ENCODE peak calls at places on chromosomes 2 and 18, in four cellular contexts. N is RWPE2, S is right lobe of liver, T is tibial artery. G is an unnamed sample.

GRCh38 chr2:174740718-174741117 is 23.6 kb downstream of the CHRNA1 start:
- DNase-seq in N (no peak), T (no peak), S (no peak), G (no peak)

GRCh38 chr2:200397785-200398184 is 91.3 kb downstream of the SPATS2L start:
- DNase-seq in S (no peak), T (no peak), N (no peak), G (no peak)

GRCh38 chr2:215911686-215912085 is 101.7 kb downstream of the MREG start:
- DNase-seq in T (no peak), S (no peak), N (no peak), G (no peak)

GRCh38 chr2:26169681-26170414 is 3.0 kb upstream of the GAREM2 start:
- DNase-seq in T (peak; percentile 9), N (no peak), S (no peak), G (no peak)

GRCh38 chr2:109694190-109694589 is 80.0 kb downstream of the SOWAHC start:
- DNase-seq in N (no peak), S (no peak), T (no peak), G (no peak)

GRCh38 chr2:234973008-234973407 is 21.2 kb downstream of the SH3BP4 start:
- DNase-seq in N (no peak), S (no peak), T (no peak), G (no peak)

GRCh38 chr2:30267161-30267568 is 35.8 kb downstream of the LBH start:
- DNase-seq in N (no peak), T (no peak), S (no peak), G (no peak)

GRCh38 chr2:94986392-94986963 is 39.0 kb upstream of the MAL start:
- DNase-seq in N (no peak), S (no peak), T (no peak), G (peak; percentile 45)

GRCh38 chr2:199261221-199261620 is 196.5 kb downstream of the SATB2 start:
- DNase-seq in N (no peak), S (no peak), T (no peak), G (no peak)

DNA sequence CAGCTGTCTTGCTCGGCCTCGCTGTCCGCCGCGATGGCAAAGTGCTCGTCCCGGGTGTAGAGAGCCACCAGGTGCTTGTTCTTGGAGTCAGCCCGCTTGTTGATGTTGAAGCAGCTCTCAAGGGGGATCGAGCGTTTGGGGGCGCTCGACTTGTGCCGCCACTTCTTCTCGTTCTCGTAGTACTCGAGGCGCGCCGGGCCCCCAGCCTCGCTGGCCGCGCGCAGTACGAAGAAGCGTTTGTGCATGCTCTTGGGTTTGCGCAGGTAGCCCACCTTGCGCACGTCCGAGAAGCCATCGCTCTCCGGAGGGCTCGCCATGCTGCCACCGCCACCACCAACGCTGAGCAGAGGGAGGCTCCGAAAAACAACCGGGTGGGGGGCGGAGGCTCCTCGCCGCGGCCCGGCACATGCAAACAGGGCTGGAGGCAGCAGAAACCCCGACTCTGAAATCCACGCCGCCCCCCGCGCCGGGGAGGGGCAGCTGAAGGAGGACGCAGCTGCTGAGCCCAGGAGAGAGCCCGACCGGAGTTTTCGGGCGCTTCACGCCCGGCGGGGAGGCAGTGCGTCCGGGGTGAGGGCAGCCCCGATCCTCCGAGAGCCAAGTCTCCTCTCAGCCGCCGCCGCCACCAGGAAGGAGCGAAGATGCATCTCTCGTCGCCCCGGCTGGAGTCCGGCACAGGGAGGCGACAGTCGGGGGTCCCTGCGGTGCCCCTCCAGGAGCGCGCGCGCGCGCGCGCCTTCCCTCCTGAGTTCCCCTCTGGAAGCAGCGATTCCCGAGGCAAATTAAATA is 1.0 kb downstream of the IRS1 start:
- DNase-seq in N (peak; percentile 55), T (peak; percentile 72), S (peak; percentile 71), G (peak; percentile 75)
- TF ChIP-seq CTCF in N (peak; percentile 40), T (no peak), S (no peak), G (peak; percentile 15)

DNA sequence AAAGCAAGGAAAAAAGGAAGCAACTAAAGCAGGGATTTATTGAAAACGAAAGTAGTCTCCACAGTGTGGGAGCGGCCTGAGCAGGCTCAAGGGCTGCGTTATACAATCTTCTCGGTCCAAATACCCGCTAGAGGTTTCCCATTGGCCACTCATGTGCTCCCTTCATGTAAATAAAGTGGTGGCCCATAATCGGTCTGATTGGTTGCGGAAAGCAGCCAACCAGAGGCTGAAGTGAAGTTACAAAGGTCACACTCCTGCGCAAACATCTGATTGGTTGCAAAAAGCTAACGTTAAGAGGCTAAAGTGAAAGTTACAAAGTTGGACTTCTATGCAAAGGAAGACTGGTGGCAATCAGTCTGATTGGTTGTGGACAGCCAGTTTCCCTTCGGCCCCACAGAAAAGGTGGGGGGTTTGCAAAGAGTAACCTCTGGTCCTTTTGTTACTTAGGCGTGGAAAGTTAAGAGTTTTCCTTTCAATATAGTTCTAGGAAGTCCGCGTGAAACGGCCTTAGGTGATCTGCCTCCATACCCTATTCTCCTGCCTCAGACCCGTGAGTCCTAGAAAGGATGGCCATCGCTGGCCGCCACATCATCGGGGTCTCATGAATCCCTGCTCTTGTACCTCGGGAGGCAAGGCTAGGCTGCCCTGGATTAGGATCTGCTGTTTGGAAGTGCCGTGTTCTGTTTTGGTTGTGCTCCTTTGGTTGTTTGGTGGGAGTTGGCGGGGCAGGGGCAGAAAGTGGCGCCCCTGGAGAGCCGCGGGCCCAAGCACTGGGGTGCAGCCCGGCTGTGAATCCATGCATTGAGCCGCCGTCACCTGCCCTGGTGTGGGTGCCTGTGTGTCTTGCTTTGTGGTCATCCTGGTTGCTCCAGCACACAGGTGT is 80.4 kb upstream of the LDLRAD4 start:
- DNase-seq in T (peak; percentile 75), N (no peak), S (peak; percentile 88), G (peak; percentile 53)
- H3K4me1 ChIP-seq in T (peaks cover 19% of the 10 kb centered on the region), N (no peaks in the 10 kb centered on the region), S (peaks cover 13% of the 10 kb centered on the region), G (peaks cover 20% of the 10 kb centered on the region)

DNA sequence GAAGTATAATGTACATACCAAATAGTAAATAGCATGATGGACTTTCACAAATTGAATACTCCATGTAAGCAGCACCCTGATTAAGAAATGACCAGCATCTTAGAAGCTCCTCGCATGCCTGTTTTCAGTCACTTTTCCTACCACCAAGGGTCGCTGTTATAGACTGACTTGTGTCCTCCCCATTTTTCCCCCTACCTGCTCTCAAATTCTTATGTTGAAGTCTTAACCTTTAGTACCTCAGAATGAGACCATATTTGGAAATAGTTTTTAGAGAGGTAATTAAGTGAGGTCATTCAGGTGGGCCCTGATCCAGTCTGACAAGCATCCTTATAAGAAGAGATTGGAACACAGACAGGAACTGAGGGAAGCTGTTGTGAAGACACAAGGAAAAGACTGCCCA is 125.9 kb downstream of the LYPD6 start:
- DNase-seq in S (no peak), T (no peak), N (no peak), G (no peak)
- TF ChIP-seq CTCF in S (no peak), T (no peak), N (no peak), G (no peak)

GRCh38 chr2:102004588-102004987 is 12.8 kb downstream of the IL1R2 start:
- DNase-seq in S (no peak), T (no peak), N (no peak), G (no peak)

GRCh38 chr2:102005449-102005848 is 13.7 kb downstream of the IL1R2 start:
- DNase-seq in T (no peak), S (no peak), N (no peak), G (no peak)

GRCh38 chr2:102002229-102002628 is 10.5 kb downstream of the IL1R2 start:
- DNase-seq in S (no peak), N (no peak), T (no peak), G (no peak)

GRCh38 chr2:102001767-102002142 is 10.0 kb downstream of the IL1R2 start:
- DNase-seq in T (no peak), S (no peak), N (no peak), G (no peak)

DNA sequence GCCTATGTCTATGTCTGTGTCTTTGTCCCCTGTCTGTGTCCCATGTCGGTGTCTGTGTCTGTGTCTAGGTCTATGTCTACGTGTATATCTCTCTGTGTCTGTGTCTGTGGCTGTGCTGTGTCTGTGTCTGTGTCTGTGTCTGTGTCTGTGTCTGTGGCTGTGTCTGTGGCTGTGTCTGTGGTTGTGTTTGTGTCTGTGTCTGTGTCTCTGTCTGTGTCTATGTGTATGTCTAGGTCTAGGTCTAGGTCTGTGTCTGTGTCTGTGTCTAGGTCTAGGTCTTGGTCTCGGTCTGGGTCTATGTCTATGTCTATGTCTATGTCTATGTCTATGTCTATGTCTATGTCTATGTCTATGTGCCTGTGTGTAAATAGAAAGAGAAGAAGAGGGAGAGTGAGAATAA is 11.9 kb downstream of the IL1R2 start:
- DNase-seq in S (no peak), N (no peak), T (no peak), G (no peak)
- H3K4me1 ChIP-seq in S (peaks cover 15% of the 10 kb centered on the region), N (peaks cover 13% of the 10 kb centered on the region), T (no peaks in the 10 kb centered on the region), G (peaks cover 14% of the 10 kb centered on the region)

GRCh38 chr2:168705534-168706470 is 96.6 kb upstream of the NOSTRIN start:
- DNase-seq in S (no peak), N (no peak), T (no peak), G (no peak)
- TF ChIP-seq CTCF in S (no peak), N (peak; percentile 50), T (no peak), G (no peak)

DNA sequence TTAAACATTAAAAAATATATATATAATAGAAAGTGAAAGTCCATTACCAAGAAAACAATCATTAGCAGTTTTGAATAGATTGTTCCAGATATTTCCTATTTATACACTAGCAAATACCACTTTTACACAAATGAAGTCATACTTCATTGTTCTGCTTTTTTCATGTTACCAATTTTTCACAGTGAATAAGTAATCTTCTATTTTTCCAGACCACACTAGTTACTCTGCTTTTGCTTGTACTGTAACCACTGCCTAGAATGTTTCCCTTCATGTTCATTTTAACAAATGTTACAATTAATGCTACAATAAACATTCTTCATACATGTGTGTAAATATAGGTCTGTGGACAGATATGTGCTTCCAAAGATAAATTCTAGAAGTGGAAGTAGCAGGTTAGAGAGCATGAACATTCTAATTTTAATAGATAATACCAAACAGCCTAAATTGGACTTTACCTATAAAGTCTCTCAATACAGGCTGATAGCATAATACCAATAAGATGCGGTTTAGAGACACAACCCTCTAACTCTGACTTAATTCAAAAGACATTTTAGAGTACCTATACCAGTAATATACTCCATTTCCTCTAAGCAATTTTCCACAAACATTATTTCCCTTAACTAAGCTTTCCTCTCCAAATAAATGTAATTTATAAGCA is 17.0 kb downstream of the ITSN2 start:
- DNase-seq in T (no peak), S (no peak), N (no peak), G (no peak)
- H3K4me1 ChIP-seq in T (no peaks in the 10 kb centered on the region), S (peaks cover 18% of the 10 kb centered on the region), N (no peaks in the 10 kb centered on the region), G (peaks cover 47% of the 10 kb centered on the region)

GRCh38 chr2:72915076-72915906 is 2.0 kb upstream of the EMX1 start:
- DNase-seq in N (no peak), S (no peak), T (peak; percentile 58), G (no peak)

GRCh38 chr2:72911256-72911655 is 6.1 kb upstream of the EMX1 start:
- DNase-seq in N (no peak), S (no peak), T (no peak), G (no peak)

GRCh38 chr2:72914226-72915075 is 2.9 kb upstream of the EMX1 start:
- DNase-seq in S (no peak), T (peak; percentile 42), N (no peak), G (no peak)

GRCh38 chr2:72915907-72916742 is 1.2 kb upstream of the EMX1 start:
- DNase-seq in N (no peak), T (peak; percentile 60), S (peak; percentile 76), G (no peak)

GRCh38 chr2:72913531-72914225 is 3.6 kb upstream of the EMX1 start:
- DNase-seq in N (no peak), T (no peak), S (no peak), G (no peak)
- TF ChIP-seq CTCF in N (peak; percentile 18), T (no peak), S (no peak), G (no peak)

G was measured in CD8-positive, alpha-beta T cell.